ENCODE peak calls at places on chromosome 6, in nine cellular contexts. H, K, P, V, L, G, Z, E and Q are unnamed samples.

GRCh38 chr6:39884696-39885095 is 49.6 kb downstream of the MOCS1 start:
- DNase-seq in Z (no peak), P (no peak), K (no peak), V (no peak), G (peak; percentile 54), L (no peak), H (no peak), E (no peak), Q (no peak)

GRCh38 chr6:124131259-124131658 is 327.6 kb downstream of the NKAIN2 start:
- DNase-seq in G (no peak), V (no peak), H (no peak), L (no peak), Z (no peak), P (no peak), K (no peak), E (no peak), Q (no peak)

GRCh38 chr6:163802267-163802666 is 387.7 kb downstream of the QKI start:
- DNase-seq in K (no peak), G (no peak), V (no peak), H (no peak), Z (no peak), E (no peak), P (no peak), L (no peak), Q (no peak)

GRCh38 chr6:31945507-31946369 is at the start of gene CFB:
- DNase-seq in V (peak; percentile 89), K (peak; percentile 89), G (peak; percentile 91), L (no peak), H (no peak), E (peak; percentile 90), P (peak; percentile 28), Z (no peak), Q (peak; percentile 58)

GRCh38 chr6:127832381-127832780 is 68.5 kb downstream of the THEMIS start:
- DNase-seq in P (no peak), H (no peak), K (no peak), E (no peak), V (no peak), Z (peak; percentile 41), L (no peak), G (peak; percentile 8), Q (no peak)

GRCh38 chr6:29676981-29677601 is 3.9 kb downstream of the ZFP57 start:
- DNase-seq in Z (no peak), L (no peak), E (no peak), K (no peak), H (no peak), G (peak; percentile 8), P (no peak), V (no peak), Q (no peak)

GRCh38 chr6:24613361-24614047 is 32.5 kb downstream of the KIAA0319 start:
- DNase-seq in H (no peak), G (no peak), P (no peak), L (no peak), Z (no peak), K (no peak), V (no peak), E (no peak), Q (no peak)

GRCh38 chr6:45630801-45631200 is 253.1 kb upstream of the SUPT3H start:
- DNase-seq in Z (peak; percentile 47), H (no peak), V (no peak), G (peak; percentile 68), P (no peak), L (no peak), E (no peak), K (no peak), Q (no peak)

GRCh38 chr6:163416640-163417253 is 2.2 kb downstream of the QKI start:
- DNase-seq in G (peak; percentile 88), Z (peak; percentile 44), L (no peak), P (peak; percentile 43), V (peak; percentile 62), H (no peak), E (peak; percentile 71), K (no peak), Q (peak; percentile 77)

GRCh38 chr6:152746172-152746553 is 4.4 kb upstream of the VIP start:
- DNase-seq in H (no peak), K (no peak), E (no peak), L (no peak), G (peak; percentile 72), V (no peak), Z (no peak), P (no peak), Q (no peak)

GRCh38 chr6:41747256-41748101 is at the start of gene PGC:
- DNase-seq in G (no peak), P (no peak), E (no peak), V (no peak), L (no peak), H (no peak), K (no peak), Z (no peak), Q (no peak)

GRCh38 chr6:107712523-107713213 is 111.4 kb downstream of the SCML4 start:
- DNase-seq in K (no peak), E (no peak), G (peak; percentile 67), P (no peak), V (no peak), H (no peak), Z (no peak), L (no peak), Q (no peak)

GRCh38 chr6:102114402-102114801 is 720.9 kb downstream of the GRIK2 start:
- DNase-seq in P (no peak), L (peak; percentile 15), V (no peak), K (no peak), Z (no peak), H (no peak), G (no peak), E (no peak), Q (no peak)

GRCh38 chr6:30154709-30155521 is 6.1 kb downstream of the TRIM10 start:
- DNase-seq in Z (peak; percentile 51), G (peak; percentile 89), P (no peak), L (no peak), K (no peak), E (no peak), H (no peak), V (peak; percentile 67), Q (no peak)

GRCh38 chr6:108874470-108875160 is 26.4 kb downstream of the ARMC2 start:
- DNase-seq in P (no peak), V (no peak), G (peak; percentile 82), L (no peak), H (no peak), K (no peak), E (peak; percentile 51), Z (peak; percentile 42), Q (no peak)

DNA sequence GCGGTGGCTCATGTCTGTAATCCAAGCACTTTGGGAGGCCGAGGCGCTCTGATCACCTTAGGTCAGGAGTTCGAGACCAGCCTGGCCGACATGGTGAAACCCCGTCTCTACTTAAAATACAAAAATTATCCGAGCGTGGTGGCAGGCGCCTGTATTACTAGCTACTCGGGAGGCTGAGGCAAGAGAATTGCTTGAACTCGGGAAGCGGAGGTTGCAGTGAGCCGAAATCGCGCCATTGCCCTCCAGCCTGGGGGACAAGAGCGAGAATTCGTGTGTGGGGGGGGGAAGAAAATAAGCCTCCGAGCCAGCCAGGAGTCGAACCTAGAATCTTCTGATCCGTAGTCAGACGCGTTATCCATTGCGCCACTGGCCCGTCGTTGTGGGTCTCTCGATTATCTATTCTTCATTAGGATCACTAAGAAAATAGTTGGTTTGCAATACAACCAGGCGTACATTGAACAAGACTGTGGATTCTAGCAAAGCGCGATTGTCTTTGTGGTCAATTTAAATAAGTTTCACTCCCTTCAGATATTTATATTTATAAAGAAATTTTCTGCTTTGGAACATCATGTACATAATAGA is 33.9 kb upstream of the PRSS16 start:
- DNase-seq in H (no peak), V (no peak), E (no peak), Z (no peak), K (no peak), P (no peak), G (peak; percentile 22), L (no peak), Q (no peak)
- H3K27me3 ChIP-seq in H (peaks cover 2% of the 10 kb centered on the region), V (no peaks in the 10 kb centered on the region), E (no peaks in the 10 kb centered on the region), Z (no peaks in the 10 kb centered on the region), K (peaks cover 47% of the 10 kb centered on the region), P (peaks cover 5% of the 10 kb centered on the region), G (peaks cover 5% of the 10 kb centered on the region), L (no peaks in the 10 kb centered on the region), Q (peaks cover 77% of the 10 kb centered on the region)

GRCh38 chr6:141254336-141254735 is 878.4 kb upstream of the GJE1 start:
- DNase-seq in K (no peak), V (no peak), Z (no peak), L (no peak), E (no peak), P (no peak), G (no peak), H (no peak), Q (no peak)

GRCh38 chr6:141258516-141258915 is 874.2 kb upstream of the GJE1 start:
- DNase-seq in L (no peak), G (no peak), K (no peak), P (no peak), V (no peak), H (no peak), Z (no peak), E (no peak), Q (no peak)

GRCh38 chr6:141248056-141248799 is 884.5 kb upstream of the GJE1 start:
- DNase-seq in K (no peak), L (no peak), Z (no peak), G (no peak), P (no peak), V (no peak), H (no peak), E (no peak), Q (no peak)

GRCh38 chr6:141252828-141253608 is 879.7 kb upstream of the GJE1 start:
- DNase-seq in L (no peak), V (no peak), H (no peak), P (no peak), G (peak; percentile 25), Z (no peak), K (no peak), E (no peak), Q (no peak)
- H3K27me3 ChIP-seq in L (no peaks in the 10 kb centered on the region), V (no peaks in the 10 kb centered on the region), H (no peaks in the 10 kb centered on the region), P (no peaks in the 10 kb centered on the region), G (no peaks in the 10 kb centered on the region), Z (no peaks in the 10 kb centered on the region), K (no peaks in the 10 kb centered on the region), E (no peaks in the 10 kb centered on the region), Q (no peaks in the 10 kb centered on the region)

DNA sequence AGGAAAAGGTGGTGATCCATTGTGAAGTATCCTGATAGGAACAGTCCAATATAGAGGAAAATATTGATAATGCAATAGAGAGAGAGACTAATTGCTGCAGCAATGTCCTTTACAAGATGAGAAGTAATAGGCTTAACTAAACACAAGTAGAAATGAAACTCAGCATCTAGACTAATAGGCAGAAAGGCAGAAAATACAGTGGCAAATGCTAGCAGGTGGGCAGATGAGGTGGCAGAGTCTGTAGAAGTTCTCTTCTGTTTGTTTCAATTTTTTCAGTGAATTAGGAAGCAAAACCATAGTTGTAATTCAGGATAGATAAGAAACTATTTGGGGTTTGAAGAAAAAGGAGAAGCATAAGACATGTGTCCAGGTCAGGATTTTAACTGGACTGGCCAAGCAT is 236.7 kb upstream of the HS3ST5 start:
- DNase-seq in V (no peak), G (no peak), K (no peak), P (no peak), L (no peak), H (no peak), Z (no peak), E (no peak), Q (no peak)
- H3K27me3 ChIP-seq in V (no peaks in the 10 kb centered on the region), G (no peaks in the 10 kb centered on the region), K (no peaks in the 10 kb centered on the region), P (no peaks in the 10 kb centered on the region), L (no peaks in the 10 kb centered on the region), H (no peaks in the 10 kb centered on the region), Z (no peaks in the 10 kb centered on the region), E (no peaks in the 10 kb centered on the region), Q (no peaks in the 10 kb centered on the region)

DNA sequence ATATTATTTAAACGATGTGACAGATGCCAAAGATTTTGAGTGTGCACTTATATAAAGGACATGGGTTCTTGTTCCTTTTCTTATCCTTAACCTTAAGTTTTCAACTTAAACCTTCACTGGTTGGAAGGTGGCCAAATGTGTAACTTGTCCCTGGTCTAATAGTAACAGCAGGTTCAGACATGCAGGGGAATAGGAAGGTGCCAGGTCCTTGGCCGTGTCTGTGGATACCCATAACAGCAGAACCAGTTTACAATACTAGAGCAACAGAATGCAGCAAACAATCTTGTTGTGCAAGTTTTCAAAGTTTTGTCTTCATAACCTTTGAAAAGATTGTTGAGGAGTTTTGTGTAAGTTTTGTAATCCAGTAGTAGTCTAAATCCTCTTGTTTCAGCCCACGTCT is 4.4 kb downstream of the MYB start:
- DNase-seq in H (no peak), K (no peak), G (no peak), E (no peak), V (no peak), P (no peak), L (no peak), Z (no peak), Q (no peak)
- H3K27me3 ChIP-seq in H (peaks cover 5% of the 10 kb centered on the region), K (peaks cover 25% of the 10 kb centered on the region), G (peaks cover 20% of the 10 kb centered on the region), E (no peaks in the 10 kb centered on the region), V (no peaks in the 10 kb centered on the region), P (peaks cover 45% of the 10 kb centered on the region), L (peaks cover 27% of the 10 kb centered on the region), Z (peaks cover 3% of the 10 kb centered on the region), Q (peaks cover 80% of the 10 kb centered on the region)